ENCODE peak calls at places on chromosomes 13 and 19, in six cellular contexts. One of them, this sample, is unnamed. For H3K36me3, the result is how much of the 10 kb centered on the place peaks cover.

GRCh38 chr19:46913852-46914430 is 53.1 kb downstream of the ARHGAP35 start:
- DNase-seq in heart left ventricle: no peak
- DNase-seq in colonic mucosa: no peak
- DNase-seq in heart right ventricle: no peak
- DNase-seq in thoracic aorta: no peak
- DNase-seq in body of pancreas: no peak
- DNase-seq in this sample: no peak

GRCh38 chr19:35000647-35001501 is 751 bp downstream of the GRAMD1A start:
- DNase-seq in heart left ventricle: peak
- DNase-seq in colonic mucosa: peak
- DNase-seq in heart right ventricle: peak
- DNase-seq in thoracic aorta: no peak
- DNase-seq in body of pancreas: peak
- DNase-seq in this sample: peak

GRCh38 chr19:54389556-54389955 is 24.8 kb upstream of the LAIR1 start:
- DNase-seq in heart left ventricle: no peak
- DNase-seq in colonic mucosa: no peak
- DNase-seq in heart right ventricle: no peak
- DNase-seq in thoracic aorta: no peak
- DNase-seq in body of pancreas: no peak
- DNase-seq in this sample: no peak

GRCh38 chr19:45607071-45608029 is 5.3 kb upstream of the GPR4 start:
- DNase-seq in heart left ventricle: peak
- DNase-seq in colonic mucosa: peak
- DNase-seq in heart right ventricle: peak
- DNase-seq in thoracic aorta: no peak
- DNase-seq in body of pancreas: peak
- DNase-seq in this sample: peak

GRCh38 chr19:11451942-11452813 is 16.7 kb downstream of the PRKCSH start:
- DNase-seq in heart left ventricle: no peak
- DNase-seq in colonic mucosa: no peak
- DNase-seq in heart right ventricle: no peak
- DNase-seq in thoracic aorta: no peak
- DNase-seq in body of pancreas: no peak
- DNase-seq in this sample: no peak

GRCh38 chr19:45321848-45322247 is 827 bp downstream of the CKM start:
- DNase-seq in heart left ventricle: peak
- DNase-seq in colonic mucosa: no peak
- DNase-seq in heart right ventricle: peak
- DNase-seq in thoracic aorta: no peak
- DNase-seq in body of pancreas: no peak
- DNase-seq in this sample: no peak

GRCh38 chr13:42048625-42049453 is at the start of gene DGKH:
- DNase-seq in heart left ventricle: peak
- DNase-seq in colonic mucosa: peak
- DNase-seq in heart right ventricle: peak
- DNase-seq in thoracic aorta: peak
- DNase-seq in body of pancreas: peak
- DNase-seq in this sample: peak

GRCh38 chr13:113122571-113123225 is at the start of gene F10:
- DNase-seq in heart left ventricle: peak
- DNase-seq in colonic mucosa: peak
- DNase-seq in heart right ventricle: peak
- DNase-seq in thoracic aorta: no peak
- DNase-seq in body of pancreas: peak
- DNase-seq in this sample: peak

GRCh38 chr13:49319555-49320350 is 72.0 kb downstream of the CDADC1 start:
- DNase-seq in heart left ventricle: no peak
- DNase-seq in colonic mucosa: no peak
- DNase-seq in heart right ventricle: no peak
- DNase-seq in thoracic aorta: no peak
- DNase-seq in body of pancreas: no peak
- DNase-seq in this sample: no peak

GRCh38 chr19:58089846-58090245 is 8.2 kb downstream of the ZSCAN18 start:
- DNase-seq in heart left ventricle: no peak
- DNase-seq in colonic mucosa: no peak
- DNase-seq in heart right ventricle: no peak
- DNase-seq in thoracic aorta: no peak
- DNase-seq in body of pancreas: no peak
- DNase-seq in this sample: no peak

GRCh38 chr19:51422053-51422448 is 4.6 kb upstream of the SIGLEC10 start:
- DNase-seq in heart left ventricle: peak
- DNase-seq in colonic mucosa: peak
- DNase-seq in heart right ventricle: peak
- DNase-seq in thoracic aorta: no peak
- DNase-seq in body of pancreas: peak
- DNase-seq in this sample: peak

GRCh38 chr19:6556480-6556879 is 25.7 kb downstream of the TNFSF9 start:
- DNase-seq in heart left ventricle: no peak
- DNase-seq in colonic mucosa: no peak
- DNase-seq in heart right ventricle: no peak
- DNase-seq in thoracic aorta: no peak
- DNase-seq in body of pancreas: no peak
- DNase-seq in this sample: peak

DNA sequence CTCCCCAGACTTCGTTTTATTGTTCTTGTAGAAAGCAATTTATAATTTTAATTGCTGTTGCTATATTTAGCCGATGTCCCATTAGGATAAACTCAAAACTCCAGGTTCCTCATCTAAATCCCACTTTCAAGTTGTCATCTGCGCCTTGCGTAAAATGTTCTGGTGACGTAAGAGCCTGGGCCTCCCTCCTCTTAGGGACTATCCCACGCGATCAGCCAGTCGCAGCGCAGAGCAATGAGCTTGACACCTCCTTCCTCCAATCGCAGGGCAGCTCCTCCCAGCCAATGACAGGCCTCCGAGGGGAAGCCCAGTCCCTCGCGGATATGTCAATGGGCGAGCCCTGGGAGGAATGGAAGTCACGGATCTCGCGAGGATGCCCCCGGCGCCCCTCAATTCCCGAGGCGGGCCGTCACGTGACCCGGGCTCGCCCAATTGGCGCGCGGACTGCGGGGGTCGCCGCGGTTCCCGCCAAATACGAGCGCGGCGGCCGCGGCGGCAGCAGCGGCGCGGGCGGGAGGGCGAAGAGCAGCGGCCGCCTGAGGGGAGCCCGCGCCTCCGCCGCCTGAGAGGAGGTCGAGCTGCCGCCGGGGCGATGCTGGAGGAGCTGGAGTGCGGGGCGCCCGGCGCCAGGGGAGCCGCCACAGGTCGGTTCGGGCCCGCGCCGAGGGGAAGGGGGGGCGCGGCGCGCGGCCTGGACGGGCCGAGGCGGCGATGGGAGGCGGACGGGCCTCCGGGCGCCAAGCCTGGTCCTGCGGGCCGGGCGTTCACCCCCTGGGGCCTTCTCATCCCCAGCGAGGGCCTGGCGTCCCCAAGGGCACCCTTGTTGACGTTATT is at the start of gene CHAF1A:
- DNase-seq in heart left ventricle: peak
- DNase-seq in colonic mucosa: peak
- DNase-seq in heart right ventricle: peak
- DNase-seq in thoracic aorta: peak
- DNase-seq in body of pancreas: peak
- DNase-seq in this sample: peak
- TF ChIP-seq CTCF in heart left ventricle: no peak
- TF ChIP-seq CTCF in colonic mucosa: no peak
- TF ChIP-seq CTCF in heart right ventricle: no peak
- TF ChIP-seq CTCF in thoracic aorta: no peak
- TF ChIP-seq CTCF in body of pancreas: no peak
- TF ChIP-seq CTCF in this sample: no peak

GRCh38 chr13:95920485-95920884 is 132.7 kb downstream of the UGGT2 start:
- DNase-seq in heart left ventricle: no peak
- DNase-seq in colonic mucosa: no peak
- DNase-seq in heart right ventricle: no peak
- DNase-seq in thoracic aorta: no peak
- DNase-seq in body of pancreas: no peak
- DNase-seq in this sample: no peak

GRCh38 chr13:95918860-95919259 is 134.3 kb downstream of the UGGT2 start:
- DNase-seq in heart left ventricle: no peak
- DNase-seq in colonic mucosa: no peak
- DNase-seq in heart right ventricle: no peak
- DNase-seq in thoracic aorta: no peak
- DNase-seq in body of pancreas: no peak
- DNase-seq in this sample: no peak

DNA sequence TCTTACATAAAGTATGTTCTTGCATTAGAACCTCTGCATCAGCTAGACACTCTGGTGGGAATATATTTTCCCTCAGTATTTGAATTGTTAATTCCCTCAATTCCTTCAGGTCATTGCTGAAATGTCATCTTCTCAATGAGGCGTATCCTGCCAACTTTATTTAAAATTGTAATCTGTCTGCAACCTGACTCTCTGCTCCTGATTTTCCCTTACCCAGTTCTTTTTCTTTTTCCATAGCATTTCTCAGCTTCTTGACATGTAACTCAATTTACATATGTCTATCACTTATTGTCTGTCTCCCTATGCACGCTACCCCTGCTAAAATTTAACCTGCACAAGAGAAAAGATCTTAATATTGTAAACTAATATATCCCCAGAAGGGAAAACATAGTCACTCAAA is 138.1 kb downstream of the UGGT2 start:
- DNase-seq in heart left ventricle: no peak
- DNase-seq in colonic mucosa: no peak
- DNase-seq in heart right ventricle: no peak
- DNase-seq in thoracic aorta: no peak
- DNase-seq in body of pancreas: no peak
- DNase-seq in this sample: no peak
- H3K36me3 ChIP-seq in heart left ventricle: under half
- H3K36me3 ChIP-seq in colonic mucosa: under half
- H3K36me3 ChIP-seq in heart right ventricle: under half
- H3K36me3 ChIP-seq in thoracic aorta: under half
- H3K36me3 ChIP-seq in body of pancreas: under half
- H3K36me3 ChIP-seq in this sample: under half

GRCh38 chr19:4327252-4327876 is 11.3 kb downstream of the STAP2 start:
- DNase-seq in heart left ventricle: peak
- DNase-seq in colonic mucosa: peak
- DNase-seq in heart right ventricle: peak
- DNase-seq in thoracic aorta: no peak
- DNase-seq in body of pancreas: peak
- DNase-seq in this sample: peak

GRCh38 chr19:4327877-4328242 is 10.8 kb downstream of the STAP2 start:
- DNase-seq in heart left ventricle: peak
- DNase-seq in colonic mucosa: no peak
- DNase-seq in heart right ventricle: no peak
- DNase-seq in thoracic aorta: no peak
- DNase-seq in body of pancreas: no peak
- DNase-seq in this sample: no peak

GRCh38 chr19:4328243-4328990 is 10.2 kb downstream of the STAP2 start:
- DNase-seq in heart left ventricle: peak
- DNase-seq in colonic mucosa: peak
- DNase-seq in heart right ventricle: peak
- DNase-seq in thoracic aorta: no peak
- DNase-seq in body of pancreas: peak
- DNase-seq in this sample: peak

GRCh38 chr19:4326215-4326836 is 12.3 kb downstream of the STAP2 start:
- DNase-seq in heart left ventricle: no peak
- DNase-seq in colonic mucosa: no peak
- DNase-seq in heart right ventricle: no peak
- DNase-seq in thoracic aorta: no peak
- DNase-seq in body of pancreas: no peak
- DNase-seq in this sample: no peak

GRCh38 chr19:4326837-4327251 is 11.8 kb downstream of the STAP2 start:
- DNase-seq in heart left ventricle: no peak
- DNase-seq in colonic mucosa: no peak
- DNase-seq in heart right ventricle: no peak
- DNase-seq in thoracic aorta: no peak
- DNase-seq in body of pancreas: peak
- DNase-seq in this sample: no peak
- TF ChIP-seq CTCF in heart left ventricle: no peak
- TF ChIP-seq CTCF in colonic mucosa: no peak
- TF ChIP-seq CTCF in heart right ventricle: no peak
- TF ChIP-seq CTCF in thoracic aorta: no peak
- TF ChIP-seq CTCF in body of pancreas: no peak
- TF ChIP-seq CTCF in this sample: no peak

GRCh38 chr19:18854982-18855381 is 23.2 kb downstream of the UPF1 start:
- DNase-seq in heart left ventricle: no peak
- DNase-seq in colonic mucosa: no peak
- DNase-seq in heart right ventricle: no peak
- DNase-seq in thoracic aorta: no peak
- DNase-seq in body of pancreas: no peak
- DNase-seq in this sample: no peak

GRCh38 chr19:18853755-18854427 is 22.1 kb downstream of the UPF1 start:
- DNase-seq in heart left ventricle: no peak
- DNase-seq in colonic mucosa: no peak
- DNase-seq in heart right ventricle: no peak
- DNase-seq in thoracic aorta: no peak
- DNase-seq in body of pancreas: no peak
- DNase-seq in this sample: no peak

GRCh38 chr19:18857223-18857622 is 25.5 kb downstream of the UPF1 start:
- DNase-seq in heart left ventricle: no peak
- DNase-seq in colonic mucosa: no peak
- DNase-seq in heart right ventricle: no peak
- DNase-seq in thoracic aorta: no peak
- DNase-seq in body of pancreas: no peak
- DNase-seq in this sample: no peak

GRCh38 chr19:18856385-18857126 is 24.8 kb downstream of the UPF1 start:
- DNase-seq in heart left ventricle: no peak
- DNase-seq in colonic mucosa: no peak
- DNase-seq in heart right ventricle: no peak
- DNase-seq in thoracic aorta: no peak
- DNase-seq in body of pancreas: no peak
- DNase-seq in this sample: peak

DNA sequence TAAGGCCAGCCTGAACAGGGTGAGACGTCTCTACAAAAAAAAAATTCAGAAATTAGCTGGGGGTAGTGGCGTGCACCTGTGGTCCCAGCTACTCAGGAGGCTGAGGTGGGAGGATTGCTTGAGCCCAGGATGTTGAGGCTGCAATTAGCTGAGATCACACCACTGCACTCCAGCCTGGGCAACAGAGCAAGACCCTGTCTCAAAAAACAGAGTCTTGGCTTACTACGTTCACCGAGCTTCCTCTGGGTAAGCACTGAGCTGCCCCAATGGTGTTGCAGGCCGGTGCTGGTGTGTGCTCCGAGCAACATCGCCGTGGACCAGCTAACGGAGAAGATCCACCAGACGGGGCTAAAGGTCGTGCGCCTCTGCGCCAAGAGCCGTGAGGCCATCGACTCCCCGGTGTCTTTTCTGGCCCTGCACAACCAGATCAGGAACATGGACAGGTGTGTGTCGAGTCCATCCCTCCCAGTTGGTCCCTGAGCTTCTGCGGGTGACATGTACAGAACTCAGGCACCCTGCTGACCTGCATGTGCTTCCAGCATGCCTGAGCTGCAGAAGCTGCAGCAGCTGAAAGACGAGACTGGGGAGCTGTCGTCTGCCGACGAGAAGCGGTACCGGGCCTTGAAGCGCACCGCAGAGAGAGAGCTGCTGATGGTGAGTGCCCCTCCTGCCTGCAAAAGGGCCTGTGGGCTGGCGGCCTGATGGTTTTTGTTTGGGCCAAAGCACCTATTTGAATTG is 24.1 kb downstream of the UPF1 start:
- DNase-seq in heart left ventricle: no peak
- DNase-seq in colonic mucosa: no peak
- DNase-seq in heart right ventricle: no peak
- DNase-seq in thoracic aorta: no peak
- DNase-seq in body of pancreas: no peak
- DNase-seq in this sample: no peak
- H3K36me3 ChIP-seq in heart left ventricle: half or more
- H3K36me3 ChIP-seq in colonic mucosa: half or more
- H3K36me3 ChIP-seq in heart right ventricle: half or more
- H3K36me3 ChIP-seq in thoracic aorta: half or more
- H3K36me3 ChIP-seq in body of pancreas: half or more
- H3K36me3 ChIP-seq in this sample: half or more